ENCODE peak calls at places on chromosomes 6 and 20, in eight cellular contexts. D, L, U, C, E, Z, R and Y are unnamed samples.

GRCh38 chr20:50625986-50626677 is 65.2 kb downstream of the RIPOR3 start:
- DNase-seq in D (peak), L (peak), U (peak), C (peak), E (peak), Z (peak), R (peak), Y (peak)

GRCh38 chr6:30264731-30265130 is 51.5 kb upstream of the TRIM26 start:
- DNase-seq in D (no peak), L (no peak), U (no peak), C (no peak), E (no peak), Z (no peak), R (no peak), Y (no peak)

GRCh38 chr20:4844766-4845465 is 123.2 kb downstream of the PRND start:
- DNase-seq in D (no peak), L (no peak), U (no peak), C (no peak), E (no peak), Z (no peak), R (no peak), Y (no peak)

GRCh38 chr6:18431581-18431980 is 44.4 kb downstream of the RNF144B start:
- DNase-seq in D (no peak), L (no peak), U (no peak), C (no peak), E (no peak), Z (no peak), R (no peak), Y (no peak)

GRCh38 chr6:62516287-62517152 is 230.5 kb upstream of the KHDRBS2 start:
- DNase-seq in D (no peak), L (no peak), U (no peak), C (no peak), E (no peak), Z (no peak), R (no peak), Y (no peak)

GRCh38 chr20:31652917-31653385 is 15.2 kb downstream of the COX4I2 start:
- DNase-seq in D (peak), L (no peak), U (peak), C (no peak), E (no peak), Z (no peak), R (no peak), Y (no peak)

GRCh38 chr6:2976571-2977085 is 5.3 kb upstream of the SERPINB6 start:
- DNase-seq in D (peak), L (no peak), U (peak), C (no peak), E (peak), Z (no peak), R (no peak), Y (no peak)

GRCh38 chr6:137102851-137103492 is 58.2 kb upstream of the IL20RA start:
- DNase-seq in D (no peak), L (no peak), U (no peak), C (no peak), E (no peak), Z (no peak), R (no peak), Y (no peak)

GRCh38 chr6:74044417-74045096 is 348.6 kb downstream of the CD109 start:
- DNase-seq in D (peak), L (no peak), U (peak), C (no peak), E (no peak), Z (no peak), R (no peak), Y (no peak)

GRCh38 chr20:6583134-6583738 is 184.2 kb upstream of the BMP2 start:
- DNase-seq in D (peak), L (peak), U (peak), C (peak), E (peak), Z (peak), R (peak), Y (peak)

GRCh38 chr20:33697129-33697528 is 10.9 kb upstream of the E2F1 start:
- DNase-seq in D (no peak), L (no peak), U (peak), C (no peak), E (no peak), Z (peak), R (peak), Y (no peak)

GRCh38 chr20:49612127-49612738 is 44.3 kb upstream of the PTGIS start:
- DNase-seq in D (no peak), L (peak), U (no peak), C (peak), E (peak), Z (peak), R (peak), Y (peak)
- H3K27ac ChIP-seq in D (no peak), L (peak), U (no peak), C (no peak), E (no peak), Z (peak), R (peak), Y (peak)

GRCh38 chr6:28353356-28353755 is 3.6 kb downstream of the ZKSCAN3 start:
- DNase-seq in D (no peak), L (no peak), U (no peak), C (no peak), E (no peak), Z (no peak), R (no peak), Y (no peak)
- H3K27ac ChIP-seq in D (no peak), L (peak), U (no peak), C (no peak), E (no peak), Z (peak), R (peak), Y (peak)

DNA sequence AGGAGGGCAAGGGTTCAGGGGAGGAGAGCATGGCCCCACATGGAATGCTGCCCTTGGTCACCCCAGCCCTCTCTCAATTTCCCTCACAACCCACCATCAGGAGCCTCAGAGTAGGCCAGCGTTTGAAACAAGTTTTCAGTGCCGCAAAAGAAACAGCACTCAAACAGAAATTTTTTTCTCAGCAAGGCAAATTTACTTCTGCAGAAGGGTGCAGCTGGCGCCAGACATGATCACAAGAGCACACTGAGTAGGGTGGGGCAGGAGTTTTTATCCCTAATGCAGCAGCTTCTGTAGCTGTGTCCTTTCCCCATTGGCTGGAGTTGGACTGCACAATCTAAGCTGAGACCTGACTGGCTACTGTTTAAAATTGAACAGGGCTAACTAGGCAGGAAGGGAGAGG is 287.8 kb upstream of the CDYL start:
- DNase-seq in D (no peak), L (no peak), U (no peak), C (no peak), E (no peak), Z (no peak), R (no peak), Y (no peak)
- H3K27ac ChIP-seq in D (no peak), L (no peak), U (no peak), C (no peak), E (no peak), Z (no peak), R (no peak), Y (no peak)

GRCh38 chr6:117482240-117483003 is at the start of gene DCBLD1:
- DNase-seq in D (peak), L (peak), U (peak), C (peak), E (peak), Z (peak), R (peak), Y (peak)

GRCh38 chr6:117485433-117485832 is 3.0 kb downstream of the DCBLD1 start:
- DNase-seq in D (no peak), L (no peak), U (no peak), C (no peak), E (no peak), Z (no peak), R (no peak), Y (no peak)

GRCh38 chr6:117483645-117484016 is 1.2 kb downstream of the DCBLD1 start:
- DNase-seq in D (peak), L (no peak), U (peak), C (no peak), E (no peak), Z (no peak), R (no peak), Y (no peak)

GRCh38 chr6:117483004-117483644 is 650 bp downstream of the DCBLD1 start:
- DNase-seq in D (peak), L (peak), U (peak), C (peak), E (peak), Z (peak), R (peak), Y (peak)

DNA sequence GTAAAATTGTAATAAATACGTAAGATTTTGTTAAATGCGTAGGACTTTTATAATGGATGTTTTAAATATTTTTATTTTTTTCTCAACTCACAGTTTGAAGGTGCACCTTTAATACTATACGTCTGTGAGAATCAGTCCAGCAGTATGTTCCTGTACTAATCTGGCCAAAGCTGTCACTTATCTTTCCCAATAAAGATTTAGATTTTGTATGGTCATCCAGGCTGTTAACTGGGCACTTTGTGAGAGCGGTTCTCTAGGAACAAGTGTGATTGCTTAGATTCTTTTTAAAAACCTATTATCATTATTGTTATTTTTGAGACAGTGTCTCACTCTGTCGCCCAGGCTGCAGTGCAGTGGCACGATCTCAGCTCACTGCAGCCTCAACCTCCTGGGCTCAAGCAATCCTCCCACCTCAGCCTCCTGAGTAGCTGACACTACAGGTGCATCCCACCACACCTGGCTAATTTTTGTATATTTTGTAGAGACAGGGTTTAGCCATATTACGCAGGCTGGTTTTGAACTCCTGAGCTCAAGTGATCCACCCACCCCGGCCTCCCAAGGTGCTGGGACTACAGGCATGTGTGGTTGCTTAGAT is 1.7 kb downstream of the DCBLD1 start:
- DNase-seq in D (no peak), L (no peak), U (no peak), C (no peak), E (no peak), Z (no peak), R (no peak), Y (no peak)
- H3K27ac ChIP-seq in D (peak), L (peak), U (no peak), C (no peak), E (peak), Z (peak), R (peak), Y (peak)